ENCODE peak calls at places on chromosomes 7 and 10, in six cellular contexts. G, T, V, D, B and N are unnamed samples.

GRCh38 chr7:84913731-84914130 is 273.1 kb downstream of the SEMA3D start:
- DNase-seq in B (no peak), D (no peak), V (no peak), T (no peak), G (no peak), N (no peak)

GRCh38 chr10:30413996-30414576 is 19.9 kb upstream of the MAP3K8 start:
- DNase-seq in V (peak; percentile 25), T (no peak), G (peak; percentile 79), B (peak; percentile 80), D (no peak), N (peak; percentile 69)

GRCh38 chr7:154910125-154910524 is 92.8 kb downstream of the PAXIP1 start:
- DNase-seq in B (no peak), G (no peak), D (peak; percentile 51), V (no peak), T (peak; percentile 74), N (no peak)

GRCh38 chr10:67763499-67764011 is 67.6 kb upstream of the CTNNA3 start:
- DNase-seq in V (peak; percentile 76), T (peak; percentile 94), D (peak; percentile 93), B (peak; percentile 58), G (peak; percentile 63), N (peak; percentile 82)

GRCh38 chr10:58950618-58951017 is 225.8 kb upstream of the PHYHIPL start:
- DNase-seq in G (no peak), D (no peak), V (no peak), B (peak; percentile 17), T (no peak), N (no peak)

GRCh38 chr7:106284516-106285050 is at the start of gene NAMPT:
- DNase-seq in B (no peak), D (no peak), G (peak; percentile 63), V (no peak), T (peak; percentile 91), N (peak; percentile 23)

GRCh38 chr10:47269294-47269693 is 30.7 kb upstream of the GDF10 start:
- DNase-seq in V (no peak), B (no peak), G (peak; percentile 69), D (no peak), T (no peak), N (no peak)

GRCh38 chr7:36951257-36951697 is 227.0 kb upstream of the AOAH start:
- DNase-seq in D (no peak), G (peak; percentile 41), B (no peak), V (no peak), T (no peak), N (no peak)

GRCh38 chr10:92629945-92630344 is 37.0 kb downstream of the KIF11 start:
- DNase-seq in D (no peak), T (no peak), V (no peak), B (no peak), G (no peak), N (no peak)

DNA sequence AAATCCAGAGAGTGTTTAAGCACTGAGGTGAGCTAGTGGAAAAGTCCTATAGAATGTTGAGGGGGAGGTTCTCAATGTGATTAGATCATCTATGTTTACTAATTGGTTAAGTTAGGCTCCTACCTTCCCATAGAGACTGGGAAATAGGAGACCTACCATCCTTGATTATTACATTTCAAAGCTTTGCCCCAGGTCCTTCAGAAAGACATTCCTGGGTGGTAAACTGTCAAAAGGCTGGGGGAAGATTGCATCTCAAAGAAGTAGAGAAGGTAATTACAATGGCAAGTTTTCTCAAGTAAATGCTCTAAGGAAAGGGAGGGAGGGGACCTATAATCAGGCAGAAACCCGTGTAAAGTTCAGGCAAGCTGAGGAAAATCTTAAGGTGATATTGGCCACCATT is 247.8 kb upstream of the SMIM30 start:
- DNase-seq in D (no peak), B (no peak), V (no peak), T (no peak), G (no peak), N (no peak)
- TF ChIP-seq CTCF in D (no peak), B (no peak), V (no peak), T (no peak), G (no peak), N (no peak)

GRCh38 chr10:75230600-75231038 is 5.1 kb downstream of the COMTD1 start:
- DNase-seq in T (peak; percentile 98), V (peak; percentile 92), G (peak; percentile 90), B (peak; percentile 92), D (peak; percentile 98), N (peak; percentile 88)
- TF ChIP-seq POLR2A in T (no peak), V (no peak), G (no peak), B (no peak), D (no peak), N (no peak)

DNA sequence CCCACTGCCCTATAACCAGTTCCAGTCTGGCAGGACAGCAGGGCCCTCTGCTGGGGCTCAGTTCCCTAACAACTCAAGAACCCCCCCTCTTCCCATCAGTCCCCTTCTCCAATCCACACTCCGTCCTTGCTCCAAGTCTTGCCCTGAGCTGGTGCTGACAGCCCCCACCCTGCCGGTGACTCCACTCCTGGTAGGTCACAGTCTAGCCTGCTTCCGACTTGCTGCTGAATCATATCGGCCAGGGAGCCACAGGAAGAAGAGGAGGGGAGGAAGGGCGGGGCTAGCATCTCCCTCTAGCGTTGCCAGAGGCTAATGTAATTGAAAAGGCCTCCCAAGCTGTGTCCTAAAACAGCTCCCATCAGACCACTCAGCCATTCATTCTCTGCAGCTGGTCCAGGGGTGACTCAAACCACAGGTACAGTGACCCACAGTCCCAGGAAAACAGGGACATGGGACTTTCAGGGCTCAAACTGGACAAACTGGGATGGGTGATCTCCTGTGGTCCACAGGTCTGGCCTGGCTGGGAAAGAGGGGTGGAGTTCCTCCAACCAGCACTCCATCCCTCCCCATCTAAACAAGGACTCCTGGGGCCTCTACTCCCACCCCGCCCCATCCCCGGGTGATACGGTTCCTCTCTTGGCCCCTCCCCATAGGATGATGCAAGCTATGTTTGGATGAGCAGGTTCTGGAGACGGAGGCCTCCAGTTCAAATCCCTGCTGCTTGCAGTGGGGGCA is 158.8 kb downstream of the SH3PXD2A start:
- DNase-seq in D (peak; percentile 81), G (peak; percentile 89), T (peak; percentile 93), B (peak; percentile 95), V (no peak), N (peak; percentile 83)
- TF ChIP-seq CTCF in D (peak; percentile 14), G (peak; percentile 31), T (no peak), B (peak; percentile 34), V (no peak), N (peak; percentile 63)

DNA sequence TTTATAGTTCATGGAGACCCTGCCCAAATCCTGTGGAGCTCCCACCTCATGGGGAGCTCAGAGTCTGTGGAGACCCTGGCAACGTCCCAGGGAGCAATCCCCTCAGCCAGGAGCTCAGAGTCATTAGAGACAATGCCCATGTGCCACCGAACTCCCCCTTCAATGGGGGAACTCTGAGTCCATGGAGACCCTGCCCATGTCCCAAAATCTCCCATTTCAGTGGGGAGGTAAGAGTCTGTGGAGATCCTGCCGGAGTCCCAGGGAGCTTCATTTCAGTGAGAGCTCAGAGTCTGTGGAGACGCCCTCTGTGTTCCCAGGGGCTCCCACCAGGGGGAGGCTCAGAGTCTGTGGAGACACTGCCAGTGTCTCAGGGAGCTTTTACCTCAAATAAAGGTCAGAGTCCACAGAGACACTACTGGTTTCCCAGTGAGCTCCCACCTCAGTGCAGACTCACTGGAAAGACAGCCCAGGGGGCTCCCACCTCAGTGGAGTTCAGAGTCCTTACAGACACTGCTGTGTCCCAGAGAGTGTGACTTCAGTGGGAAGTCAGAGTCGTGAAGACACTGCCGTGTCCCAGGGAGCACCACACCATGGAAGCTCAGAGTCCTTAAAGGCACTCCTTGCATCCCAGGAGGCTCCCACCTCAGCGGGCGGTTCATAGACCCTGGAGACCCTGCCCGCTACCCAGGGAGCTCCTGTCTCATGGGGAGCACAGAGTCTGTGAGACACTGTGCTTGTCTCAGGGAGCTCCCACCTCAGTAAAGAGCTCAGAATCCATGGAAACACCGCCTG is 5.0 kb downstream of the MYO1G start:
- DNase-seq in G (peak; percentile 71), B (no peak), D (no peak), V (peak; percentile 65), T (no peak), N (peak; percentile 39)
- TF ChIP-seq POLR2A in G (no peak), B (no peak), D (no peak), V (no peak), T (no peak), N (no peak)

DNA sequence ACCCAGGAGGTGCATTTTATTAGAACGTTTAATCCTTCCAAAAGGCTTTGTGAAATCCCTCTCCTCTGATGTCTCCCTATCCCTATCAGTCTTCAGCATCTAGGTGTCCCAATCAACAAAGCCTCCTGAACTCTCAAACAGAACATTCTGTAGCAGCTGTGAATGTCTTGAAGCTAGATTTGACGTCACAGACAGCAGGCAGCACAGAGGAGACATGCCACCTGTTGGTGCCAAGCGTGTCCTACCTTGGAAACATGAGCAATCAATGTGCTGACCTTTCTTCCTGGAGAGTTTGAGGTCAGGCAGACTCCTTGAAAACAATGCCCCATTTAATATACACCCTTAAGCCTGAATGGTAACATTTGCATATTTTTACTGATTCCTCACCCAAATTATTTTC is 125.4 kb downstream of the RNLS start:
- DNase-seq in G (no peak), T (no peak), V (no peak), D (no peak), B (no peak), N (no peak)
- TF ChIP-seq CTCF in G (no peak), T (no peak), V (peak; percentile 26), D (no peak), B (no peak), N (no peak)